ENCODE peak calls at places on chromosomes 16 and 17, in five cellular contexts. P is PC-9, E is HCT116, G is HAP-1, I is cardiac muscle cell. S is an unnamed sample.

GRCh38 chr16:16982614-16983013 is 488.1 kb downstream of the XYLT1 start:
- DNase-seq in P (no peak), E (no peak), G (no peak), I (no peak), S (no peak)

GRCh38 chr16:27568077-27568476 is 18.1 kb downstream of the KATNIP start:
- DNase-seq in P (no peak), E (no peak), G (no peak), I (no peak), S (no peak)

GRCh38 chr17:29510953-29511352 is 55.9 kb downstream of the ABHD15 start:
- DNase-seq in P (no peak), E (no peak), G (no peak), I (no peak), S (no peak)

GRCh38 chr17:42055496-42055895 is 5.1 kb upstream of the C17orf113 start:
- DNase-seq in P (no peak), E (no peak), G (no peak), I (no peak), S (no peak)

GRCh38 chr16:63880948-63881347 is 1240.9 kb downstream of the CDH11 start:
- DNase-seq in P (no peak), E (no peak), G (no peak), I (no peak), S (no peak)

GRCh38 chr16:55501549-55502322 is 7.1 kb upstream of the LPCAT2 start:
- DNase-seq in P (peak), E (no peak), G (peak), I (peak), S (no peak)

GRCh38 chr16:87328846-87329245 is 11.7 kb upstream of the C16orf95 start:
- DNase-seq in P (no peak), E (no peak), G (no peak), I (no peak), S (no peak)

GRCh38 chr16:986925-987581 is 5.5 kb downstream of the SOX8 start:
- DNase-seq in P (no peak), E (no peak), G (no peak), I (no peak), S (no peak)

GRCh38 chr16:80852261-80852872 is 48.0 kb upstream of the CDYL2 start:
- DNase-seq in P (peak), E (peak), G (peak), I (peak), S (no peak)

GRCh38 chr17:17792551-17793377 is 44.0 kb downstream of the SREBF1 start:
- DNase-seq in P (no peak), E (no peak), G (no peak), I (peak), S (peak)

GRCh38 chr17:74118504-74118903 is 85.0 kb upstream of the RPL38 start:
- DNase-seq in P (no peak), E (no peak), G (no peak), I (peak), S (no peak)

GRCh38 chr17:49469831-49470568 is 25.1 kb upstream of the NGFR start:
- DNase-seq in P (no peak), E (no peak), G (no peak), I (no peak), S (no peak)

GRCh38 chr16:71635632-71636031 is 9.6 kb downstream of the MARVELD3 start:
- DNase-seq in P (no peak), E (no peak), G (no peak), I (no peak), S (no peak)

DNA sequence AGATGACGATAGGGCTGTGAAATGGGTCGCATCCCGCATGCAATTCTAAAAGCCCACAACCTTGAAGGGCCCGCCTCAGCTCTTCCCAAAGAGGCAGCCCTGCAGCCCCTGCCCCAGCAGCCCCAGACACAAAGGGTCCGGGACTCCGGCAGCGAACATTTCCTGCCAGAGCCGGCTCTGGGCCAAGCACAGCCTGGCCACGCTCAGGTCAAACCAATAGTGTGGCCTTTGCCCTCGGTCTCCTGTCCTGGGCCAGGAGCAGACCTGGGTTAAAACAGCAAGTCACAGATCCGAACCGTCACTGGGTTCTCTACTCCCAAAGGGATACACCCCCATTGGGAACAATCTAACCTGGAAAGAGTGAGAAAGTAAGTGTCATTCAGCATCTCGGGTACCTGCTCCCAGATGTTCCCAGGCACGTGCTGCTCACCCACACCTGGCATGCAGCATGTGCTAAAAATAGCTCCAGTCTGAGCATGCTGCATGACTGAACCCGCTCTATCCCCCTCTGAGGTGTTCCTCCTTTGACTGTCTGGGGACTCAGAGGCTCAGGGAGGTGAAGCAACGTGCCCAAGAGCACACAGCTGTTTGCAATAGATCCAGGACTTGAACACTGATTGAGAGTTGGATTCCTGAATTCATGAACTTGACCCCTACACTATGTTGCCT is 22.2 kb upstream of the ATP2A3 start:
- DNase-seq in P (no peak), E (no peak), G (no peak), I (no peak), S (no peak)
- H3K4me3 ChIP-seq in P (no peak), E (no peak), G (no peak), I (no peak), S (no peak)

GRCh38 chr16:67001159-67001486 is 12.7 kb downstream of the CES4A start:
- DNase-seq in P (no peak), E (no peak), G (no peak), I (no peak), S (no peak)
- H3K4me3 ChIP-seq in P (no peak), E (no peak), G (no peak), I (peak), S (peak)

DNA sequence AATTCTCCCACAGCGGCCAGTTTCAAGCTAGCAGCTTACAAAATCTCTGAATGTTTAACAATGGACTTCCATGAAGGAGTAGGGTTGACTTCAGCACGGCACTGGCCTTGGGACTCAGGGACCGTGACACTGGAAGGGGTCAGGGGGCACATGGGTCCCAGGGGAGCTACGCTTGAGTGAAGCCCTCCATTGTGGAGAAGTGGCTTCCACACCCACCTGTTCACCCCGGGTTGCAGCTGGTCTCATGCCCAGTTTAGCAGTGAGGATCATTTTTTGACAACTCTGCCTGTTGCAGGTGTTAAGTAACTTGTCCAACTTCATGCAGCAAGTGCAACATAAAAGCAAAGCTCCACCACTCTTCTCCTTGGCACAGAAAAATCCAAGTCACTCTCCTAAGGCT is 510.2 kb downstream of the CDH13 start:
- DNase-seq in P (no peak), E (no peak), G (no peak), I (no peak), S (no peak)
- H3K4me3 ChIP-seq in P (no peak), E (no peak), G (no peak), I (no peak), S (no peak)

GRCh38 chr17:6452471-6453266 is 8.4 kb downstream of the PIMREG start:
- DNase-seq in P (no peak), E (no peak), G (no peak), I (no peak), S (no peak)

GRCh38 chr17:6455321-6455705 is 11.1 kb downstream of the PIMREG start:
- DNase-seq in P (no peak), E (no peak), G (peak), I (peak), S (peak)

GRCh38 chr17:6456321-6456720 is 12.1 kb downstream of the PIMREG start:
- DNase-seq in P (no peak), E (no peak), G (no peak), I (no peak), S (no peak)

GRCh38 chr17:6453279-6454024 is 9.2 kb downstream of the PIMREG start:
- DNase-seq in P (no peak), E (no peak), G (no peak), I (no peak), S (no peak)

DNA sequence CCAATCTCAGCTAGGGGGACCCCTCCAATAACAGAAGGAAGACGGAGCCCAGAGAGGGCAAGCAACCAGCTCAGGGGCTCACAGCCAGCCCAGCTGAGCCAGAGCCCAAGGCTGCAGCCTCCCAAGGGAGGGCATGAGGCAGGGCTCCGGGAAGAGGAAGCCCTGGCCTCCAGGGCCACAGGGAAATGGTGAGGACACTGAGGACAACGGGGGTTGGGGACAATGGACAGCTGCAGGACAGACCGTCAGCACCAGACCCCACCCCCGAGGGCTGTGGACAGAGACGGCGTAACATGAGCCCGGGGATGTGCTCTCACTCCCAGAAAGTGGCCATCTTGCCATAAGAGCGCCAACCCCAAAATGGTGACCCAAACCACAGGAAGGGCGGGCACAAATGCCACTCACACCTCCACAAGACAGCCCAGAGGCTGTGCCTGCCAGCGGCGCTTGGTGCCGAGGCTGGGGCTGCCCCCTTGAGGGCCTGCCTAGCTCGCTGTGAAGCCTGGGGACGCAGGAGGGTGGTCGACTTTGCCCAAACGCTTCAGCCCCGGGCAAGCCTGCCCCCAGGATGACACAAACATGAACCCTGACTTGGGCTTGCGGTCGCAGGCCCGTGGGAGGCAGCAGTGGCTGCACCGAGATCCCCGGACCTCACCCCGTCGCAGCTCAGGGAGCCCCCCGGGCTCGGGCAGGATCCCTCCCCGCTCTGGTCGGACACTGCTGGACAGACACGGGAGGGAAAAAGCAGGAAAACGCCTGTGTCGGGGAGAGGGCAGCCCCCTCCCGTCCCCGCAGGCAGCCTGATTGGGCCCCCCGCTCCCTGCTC is 10.5 kb downstream of the PIMREG start:
- DNase-seq in P (no peak), E (no peak), G (no peak), I (no peak), S (no peak)
- H3K4me3 ChIP-seq in P (no peak), E (no peak), G (no peak), I (no peak), S (peak)

DNA sequence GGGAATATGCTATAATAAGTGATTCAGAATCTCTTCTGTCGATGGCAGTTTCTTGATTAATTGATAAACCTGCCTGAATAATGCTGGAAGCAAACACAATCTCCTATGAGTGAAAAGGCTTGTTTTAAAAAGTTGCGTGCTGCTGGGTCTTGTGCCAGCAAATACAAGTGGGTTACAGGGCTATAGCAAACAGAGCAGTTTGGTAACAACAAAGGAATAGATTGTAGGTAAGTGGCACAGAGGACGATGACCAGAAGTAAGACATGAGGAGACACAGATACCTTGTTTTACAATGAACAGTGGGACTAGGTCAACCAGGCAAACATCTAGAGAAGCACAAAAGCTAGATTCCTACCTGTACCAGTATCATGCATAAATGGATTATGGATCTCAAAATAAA is 23.7 kb upstream of the FAAP100 start:
- DNase-seq in P (no peak), E (no peak), G (no peak), I (no peak), S (no peak)
- H3K4me3 ChIP-seq in P (peak), E (no peak), G (no peak), I (no peak), S (no peak)

S was measured in naive thymus-derived CD4-positive, alpha-beta T cell.